ENCODE peak calls at places on chromosomes 16 and 17, in seven cellular contexts. One of them, this sample, is unnamed.

GRCh38 chr16:71421911-71422310 is 19.9 kb downstream of the TLE7 start:
- DNase-seq in stimulated activated naive CD4-positive, alpha-beta T cell: no peak
- DNase-seq in BE2C: peak; percentile 40
- DNase-seq in dorsolateral prefrontal cortex: no peak
- DNase-seq in adipocyte: no peak
- DNase-seq in central memory CD8-positive, alpha-beta T cell: no peak
- DNase-seq in stimulated activated CD8-positive, alpha-beta memory T cell treated with anti-CD3 and anti-CD28 coated beads, Interleukin-2, amount 100 ng/mL, for 1 hour: no peak
- DNase-seq in this sample: no peak

GRCh38 chr16:83338138-83338537 is 469.6 kb upstream of the HSBP1 start:
- DNase-seq in stimulated activated naive CD4-positive, alpha-beta T cell: no peak
- DNase-seq in BE2C: no peak
- DNase-seq in dorsolateral prefrontal cortex: no peak
- DNase-seq in adipocyte: peak; percentile 67
- DNase-seq in central memory CD8-positive, alpha-beta T cell: no peak
- DNase-seq in stimulated activated CD8-positive, alpha-beta memory T cell treated with anti-CD3 and anti-CD28 coated beads, Interleukin-2, amount 100 ng/mL, for 1 hour: no peak
- DNase-seq in this sample: no peak

GRCh38 chr17:80795090-80795609 is 196.5 kb upstream of the CHMP6 start:
- DNase-seq in stimulated activated naive CD4-positive, alpha-beta T cell: no peak
- DNase-seq in BE2C: no peak
- DNase-seq in dorsolateral prefrontal cortex: no peak
- DNase-seq in adipocyte: no peak
- DNase-seq in central memory CD8-positive, alpha-beta T cell: no peak
- DNase-seq in stimulated activated CD8-positive, alpha-beta memory T cell treated with anti-CD3 and anti-CD28 coated beads, Interleukin-2, amount 100 ng/mL, for 1 hour: no peak
- DNase-seq in this sample: no peak

GRCh38 chr17:58328195-58329034 is at the start of gene TSPOAP1:
- DNase-seq in stimulated activated naive CD4-positive, alpha-beta T cell: peak; percentile 63
- DNase-seq in BE2C: peak; percentile 76
- DNase-seq in dorsolateral prefrontal cortex: peak; percentile 78
- DNase-seq in adipocyte: no peak
- DNase-seq in central memory CD8-positive, alpha-beta T cell: peak; percentile 49
- DNase-seq in stimulated activated CD8-positive, alpha-beta memory T cell treated with anti-CD3 and anti-CD28 coated beads, Interleukin-2, amount 100 ng/mL, for 1 hour: no peak
- DNase-seq in this sample: peak; percentile 46

GRCh38 chr17:75439287-75439686 is 17.1 kb upstream of the TMEM94 start:
- DNase-seq in stimulated activated naive CD4-positive, alpha-beta T cell: no peak
- DNase-seq in BE2C: no peak
- DNase-seq in dorsolateral prefrontal cortex: no peak
- DNase-seq in adipocyte: no peak
- DNase-seq in central memory CD8-positive, alpha-beta T cell: no peak
- DNase-seq in stimulated activated CD8-positive, alpha-beta memory T cell treated with anti-CD3 and anti-CD28 coated beads, Interleukin-2, amount 100 ng/mL, for 1 hour: no peak
- DNase-seq in this sample: no peak

GRCh38 chr17:77479817-77480508 is 339.2 kb downstream of the SEC14L1 start:
- DNase-seq in stimulated activated naive CD4-positive, alpha-beta T cell: no peak
- DNase-seq in BE2C: peak; percentile 91
- DNase-seq in dorsolateral prefrontal cortex: no peak
- DNase-seq in adipocyte: peak; percentile 38
- DNase-seq in central memory CD8-positive, alpha-beta T cell: no peak
- DNase-seq in stimulated activated CD8-positive, alpha-beta memory T cell treated with anti-CD3 and anti-CD28 coated beads, Interleukin-2, amount 100 ng/mL, for 1 hour: no peak
- DNase-seq in this sample: no peak

GRCh38 chr16:78235168-78235800 is 135.8 kb downstream of the WWOX start:
- DNase-seq in stimulated activated naive CD4-positive, alpha-beta T cell: peak; percentile 58
- DNase-seq in BE2C: peak; percentile 32
- DNase-seq in dorsolateral prefrontal cortex: peak; percentile 84
- DNase-seq in adipocyte: peak; percentile 73
- DNase-seq in central memory CD8-positive, alpha-beta T cell: peak; percentile 40
- DNase-seq in stimulated activated CD8-positive, alpha-beta memory T cell treated with anti-CD3 and anti-CD28 coated beads, Interleukin-2, amount 100 ng/mL, for 1 hour: peak; percentile 23
- DNase-seq in this sample: peak; percentile 64

GRCh38 chr16:89822188-89823086 is 5.8 kb upstream of the SPIRE2 start:
- DNase-seq in stimulated activated naive CD4-positive, alpha-beta T cell: no peak
- DNase-seq in BE2C: no peak
- DNase-seq in dorsolateral prefrontal cortex: no peak
- DNase-seq in adipocyte: no peak
- DNase-seq in central memory CD8-positive, alpha-beta T cell: no peak
- DNase-seq in stimulated activated CD8-positive, alpha-beta memory T cell treated with anti-CD3 and anti-CD28 coated beads, Interleukin-2, amount 100 ng/mL, for 1 hour: no peak
- DNase-seq in this sample: no peak

GRCh38 chr16:11759163-11759834 is 16.6 kb upstream of the TXNDC11 start:
- DNase-seq in stimulated activated naive CD4-positive, alpha-beta T cell: no peak
- DNase-seq in BE2C: no peak
- DNase-seq in dorsolateral prefrontal cortex: no peak
- DNase-seq in adipocyte: no peak
- DNase-seq in central memory CD8-positive, alpha-beta T cell: no peak
- DNase-seq in stimulated activated CD8-positive, alpha-beta memory T cell treated with anti-CD3 and anti-CD28 coated beads, Interleukin-2, amount 100 ng/mL, for 1 hour: no peak
- DNase-seq in this sample: no peak

GRCh38 chr17:15038656-15039055 is 226.5 kb downstream of the PMP22 start:
- DNase-seq in stimulated activated naive CD4-positive, alpha-beta T cell: no peak
- DNase-seq in BE2C: no peak
- DNase-seq in dorsolateral prefrontal cortex: no peak
- DNase-seq in adipocyte: peak; percentile 29
- DNase-seq in central memory CD8-positive, alpha-beta T cell: no peak
- DNase-seq in stimulated activated CD8-positive, alpha-beta memory T cell treated with anti-CD3 and anti-CD28 coated beads, Interleukin-2, amount 100 ng/mL, for 1 hour: no peak
- DNase-seq in this sample: no peak

GRCh38 chr16:88430185-88430523 is 22.9 kb upstream of the ZFPM1 start:
- DNase-seq in stimulated activated naive CD4-positive, alpha-beta T cell: no peak
- DNase-seq in BE2C: no peak
- DNase-seq in dorsolateral prefrontal cortex: no peak
- DNase-seq in adipocyte: no peak
- DNase-seq in central memory CD8-positive, alpha-beta T cell: no peak
- DNase-seq in stimulated activated CD8-positive, alpha-beta memory T cell treated with anti-CD3 and anti-CD28 coated beads, Interleukin-2, amount 100 ng/mL, for 1 hour: no peak
- DNase-seq in this sample: no peak

GRCh38 chr17:17324616-17325015 is 21.4 kb downstream of the NT5M start:
- DNase-seq in stimulated activated naive CD4-positive, alpha-beta T cell: no peak
- DNase-seq in BE2C: no peak
- DNase-seq in dorsolateral prefrontal cortex: peak; percentile 12
- DNase-seq in adipocyte: no peak
- DNase-seq in central memory CD8-positive, alpha-beta T cell: no peak
- DNase-seq in stimulated activated CD8-positive, alpha-beta memory T cell treated with anti-CD3 and anti-CD28 coated beads, Interleukin-2, amount 100 ng/mL, for 1 hour: no peak
- DNase-seq in this sample: no peak

This sample was measured in hippocampal formation.